ENCODE peak calls at places on chromosomes 7 and 10, in five cellular contexts. D, I, M, B and Q are unnamed samples.

GRCh38 chr10:12504176-12504575 is 154.8 kb downstream of the CAMK1D start:
- DNase-seq in D (no peak), I (no peak), M (peak), B (no peak), Q (no peak)

GRCh38 chr7:147053761-147054160 is 937.2 kb downstream of the CNTNAP2 start:
- DNase-seq in D (no peak), I (no peak), M (no peak), B (no peak), Q (no peak)

GRCh38 chr7:6642239-6642839 is 5.2 kb downstream of the ZNF316 start:
- DNase-seq in D (no peak), I (no peak), M (peak), B (no peak), Q (no peak)

GRCh38 chr7:107077699-107078516 is 33.4 kb downstream of the PRKAR2B start:
- DNase-seq in D (no peak), I (no peak), M (no peak), B (no peak), Q (no peak)

GRCh38 chr7:37918526-37918925 is 1.9 kb upstream of the SFRP4 start:
- DNase-seq in D (no peak), I (no peak), M (no peak), B (no peak), Q (no peak)

GRCh38 chr7:131188367-131189339 is 139.0 kb upstream of the MKLN1 start:
- DNase-seq in D (peak), I (peak), M (peak), B (no peak), Q (no peak)

GRCh38 chr7:66114743-66115727 is at the start of gene CRCP:
- DNase-seq in D (peak), I (peak), M (peak), B (peak), Q (peak)

GRCh38 chr7:45692031-45692430 is 117.9 kb downstream of the ADCY1 start:
- DNase-seq in D (no peak), I (no peak), M (peak), B (no peak), Q (peak)

GRCh38 chr10:77361846-77362245 is 275.8 kb downstream of the KCNMA1 start:
- DNase-seq in D (no peak), I (no peak), M (no peak), B (no peak), Q (no peak)

GRCh38 chr7:101134399-101134980 is 7.6 kb downstream of the SERPINE1 start:
- DNase-seq in D (no peak), I (no peak), M (no peak), B (no peak), Q (no peak)

GRCh38 chr7:72080349-72080766 is 331.8 kb downstream of the CALN1 start:
- DNase-seq in D (no peak), I (no peak), M (no peak), B (no peak), Q (no peak)

GRCh38 chr10:30215131-30215530 is 133.9 kb downstream of the MTPAP start:
- DNase-seq in D (no peak), I (no peak), M (no peak), B (no peak), Q (no peak)

GRCh38 chr10:4770766-4771553 is 55.0 kb upstream of the AKR1E2 start:
- DNase-seq in D (no peak), I (no peak), M (no peak), B (no peak), Q (no peak)

GRCh38 chr10:117543245-117543998 is 876 bp downstream of the EMX2 start:
- DNase-seq in D (no peak), I (no peak), M (peak), B (peak), Q (no peak)

GRCh38 chr7:35380739-35381224 is 126.9 kb upstream of the TBX20 start:
- DNase-seq in D (no peak), I (no peak), M (no peak), B (no peak), Q (no peak)

GRCh38 chr7:116522247-116522646 is 2.6 kb upstream of the CAV1 start:
- DNase-seq in D (no peak), I (no peak), M (no peak), B (no peak), Q (no peak)

GRCh38 chr10:71998840-71999194 is 34.6 kb downstream of the CHST3 start:
- DNase-seq in D (no peak), I (peak), M (peak), B (no peak), Q (no peak)

GRCh38 chr10:3623746-3624145 is 161.3 kb downstream of the KLF6 start:
- DNase-seq in D (peak), I (no peak), M (no peak), B (no peak), Q (no peak)

GRCh38 chr10:96665306-96665705 is 55.0 kb downstream of the PIK3AP1 start:
- DNase-seq in D (no peak), I (no peak), M (no peak), B (no peak), Q (no peak)

GRCh38 chr7:138352570-138353461 is 107.2 kb upstream of the TRIM24 start:
- DNase-seq in D (no peak), I (no peak), M (no peak), B (no peak), Q (no peak)

GRCh38 chr7:4700577-4701235 is 18.6 kb downstream of the FOXK1 start:
- DNase-seq in D (no peak), I (no peak), M (no peak), B (no peak), Q (no peak)

GRCh38 chr7:111788426-111788825 is 226.1 kb upstream of the IMMP2L start:
- DNase-seq in D (no peak), I (no peak), M (no peak), B (no peak), Q (no peak)

GRCh38 chr7:148982596-148983219 is 45.6 kb downstream of the PDIA4 start:
- DNase-seq in D (no peak), I (no peak), M (no peak), B (peak), Q (peak)

GRCh38 chr10:130970341-130971122 is 341.0 kb downstream of the TCERG1L start:
- DNase-seq in D (no peak), I (no peak), M (no peak), B (no peak), Q (no peak)

GRCh38 chr7:133230591-133231194 is 22.2 kb upstream of the EXOC4 start:
- DNase-seq in D (peak), I (no peak), M (no peak), B (peak), Q (no peak)

GRCh38 chr10:32960022-32960421 is 2.0 kb upstream of the ITGB1 start:
- DNase-seq in D (peak), I (no peak), M (no peak), B (no peak), Q (no peak)

GRCh38 chr7:1894313-1894900 is 224.3 kb downstream of the ELFN1 start:
- DNase-seq in D (no peak), I (no peak), M (no peak), B (no peak), Q (peak)

GRCh38 chr10:122219340-122219739 is 51.8 kb upstream of the BTBD16 start:
- DNase-seq in D (no peak), I (no peak), M (no peak), B (no peak), Q (no peak)

GRCh38 chr10:122210481-122211265 is 60.4 kb upstream of the BTBD16 start:
- DNase-seq in D (no peak), I (no peak), M (no peak), B (no peak), Q (no peak)

GRCh38 chr10:122216047-122216446 is 55.0 kb upstream of the BTBD16 start:
- DNase-seq in D (no peak), I (no peak), M (no peak), B (no peak), Q (no peak)

GRCh38 chr10:122208616-122209430 is 62.3 kb upstream of the BTBD16 start:
- DNase-seq in D (no peak), I (no peak), M (no peak), B (no peak), Q (no peak)

GRCh38 chr10:122213766-122214165 is 57.3 kb upstream of the BTBD16 start:
- DNase-seq in D (no peak), I (no peak), M (no peak), B (no peak), Q (no peak)
- TF ChIP-seq CTCF in D (no peak), I (no peak), M (peak), B (no peak), Q (peak)

GRCh38 chr10:64115471-64115870 is 594.3 kb downstream of the REEP3 start:
- DNase-seq in D (no peak), I (no peak), M (no peak), B (no peak), Q (no peak)

GRCh38 chr10:64116731-64117130 is 595.5 kb downstream of the REEP3 start:
- DNase-seq in D (no peak), I (no peak), M (no peak), B (no peak), Q (no peak)

GRCh38 chr10:64113796-64114195 is 592.6 kb downstream of the REEP3 start:
- DNase-seq in D (no peak), I (no peak), M (no peak), B (no peak), Q (no peak)

GRCh38 chr10:64118736-64119135 is 597.5 kb downstream of the REEP3 start:
- DNase-seq in D (no peak), I (no peak), M (no peak), B (no peak), Q (no peak)

GRCh38 chr10:64115913-64116643 is 594.9 kb downstream of the REEP3 start:
- DNase-seq in D (peak), I (no peak), M (no peak), B (peak), Q (no peak)
- TF ChIP-seq CTCF in D (peak), I (no peak), M (no peak), B (peak), Q (peak)

GRCh38 chr7:155224116-155224811 is 73.4 kb upstream of the INSIG1 start:
- DNase-seq in D (no peak), I (no peak), M (no peak), B (no peak), Q (no peak)
- TF ChIP-seq CTCF in D (no peak), I (no peak), M (no peak), B (no peak), Q (no peak)

DNA sequence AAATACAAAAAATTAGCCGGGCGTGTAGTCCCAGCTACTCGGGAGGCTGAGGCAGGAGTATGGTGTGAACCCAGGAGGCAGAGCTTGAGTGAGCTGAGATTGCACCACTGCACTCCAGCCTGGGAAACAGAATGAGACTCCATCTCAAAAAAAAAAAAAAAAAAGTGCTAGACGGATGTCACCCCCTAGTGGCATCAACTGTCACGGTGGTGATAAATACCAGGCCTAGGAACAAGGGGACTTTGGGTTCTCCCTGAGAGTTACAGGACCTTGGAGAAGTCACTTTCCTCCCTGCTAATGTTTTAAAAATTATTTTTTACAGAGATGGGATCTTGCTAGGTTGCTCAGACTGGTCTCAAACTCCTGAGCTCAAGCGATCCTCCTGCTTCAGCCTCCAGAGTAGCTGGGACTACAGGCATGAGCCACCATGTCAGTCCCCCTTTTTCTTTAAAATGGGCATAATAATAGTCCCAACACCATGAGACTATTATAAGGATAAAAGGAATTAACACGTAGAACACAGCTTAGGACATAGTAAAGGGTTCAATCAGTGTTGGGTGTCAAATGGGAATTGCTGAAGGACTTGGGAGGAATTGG is 2.6 kb upstream of the TMEM130 start:
- DNase-seq in D (peak), I (peak), M (peak), B (no peak), Q (peak)
- TF ChIP-seq CTCF in D (peak), I (no peak), M (no peak), B (no peak), Q (peak)

GRCh38 chr7:78081888-78082287 is 283.3 kb downstream of the PHTF2 start:
- DNase-seq in D (peak), I (no peak), M (no peak), B (no peak), Q (no peak)
- TF ChIP-seq CTCF in D (no peak), I (no peak), M (no peak), B (no peak), Q (no peak)

DNA sequence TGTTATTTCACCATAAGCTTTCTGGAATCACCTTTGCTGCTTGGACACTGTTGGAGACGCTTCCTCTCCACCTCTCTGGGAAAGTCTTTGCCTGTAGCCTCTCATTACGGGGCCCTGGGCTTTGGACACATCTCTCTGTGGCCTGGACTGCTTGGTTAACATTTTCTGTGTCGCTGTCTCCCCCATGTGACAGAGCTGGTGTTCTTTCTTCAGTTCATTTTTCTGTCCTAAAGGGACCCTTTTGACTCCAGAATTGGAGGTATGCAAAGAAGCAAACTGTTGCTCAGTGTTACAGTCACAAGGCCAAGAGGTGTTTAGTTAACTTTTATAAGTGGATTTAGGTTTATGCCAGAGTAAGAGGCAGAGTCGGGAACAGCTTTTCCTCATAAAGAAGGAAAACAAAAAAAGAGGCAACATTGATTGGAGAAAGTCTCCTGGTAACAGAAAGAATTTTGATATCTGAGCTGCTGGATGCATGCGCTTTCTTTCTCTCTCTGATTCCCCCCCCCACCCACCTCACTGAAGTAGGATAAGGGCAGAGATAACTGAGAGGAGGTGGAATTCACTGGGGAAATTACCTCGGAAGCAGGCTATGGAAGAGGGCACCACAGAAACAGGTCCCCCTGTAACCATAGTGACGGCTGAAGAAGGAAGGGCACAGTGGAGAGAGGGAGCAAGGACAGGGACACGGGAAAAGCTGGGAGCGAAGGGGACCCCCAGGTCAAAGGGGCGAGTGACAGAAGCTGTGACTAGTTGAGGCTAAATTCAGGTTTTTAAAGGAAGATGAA is 57.8 kb downstream of the LGI1 start:
- DNase-seq in D (peak), I (no peak), M (no peak), B (peak), Q (no peak)
- TF ChIP-seq CTCF in D (no peak), I (no peak), M (no peak), B (peak), Q (peak)

DNA sequence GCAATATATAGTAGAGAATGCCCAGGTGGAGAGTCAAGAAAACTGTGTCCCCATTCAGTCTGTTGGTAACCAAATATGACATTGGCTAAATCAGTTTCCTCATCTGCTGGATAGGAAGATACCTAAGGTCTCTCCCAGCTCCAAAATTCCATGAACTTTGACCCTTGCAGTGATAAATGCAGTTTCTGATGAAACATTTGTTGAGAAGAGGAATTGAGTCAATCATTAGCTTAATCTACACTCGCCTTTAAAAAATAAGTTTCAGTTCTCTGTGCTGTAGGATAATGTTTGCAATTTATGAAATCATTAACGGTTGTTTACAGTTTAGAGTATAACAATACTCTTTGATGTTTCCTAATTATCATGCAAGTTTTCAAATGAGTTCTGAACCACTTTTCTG is 38.0 kb upstream of the SLC25A13 start:
- DNase-seq in D (no peak), I (no peak), M (no peak), B (no peak), Q (no peak)
- TF ChIP-seq CTCF in D (no peak), I (no peak), M (no peak), B (no peak), Q (no peak)